ENCODE peak calls at places on chromosomes 3 and 15, in ten cellular contexts. One of them, this sample, is unnamed.

GRCh38 chr15:38192496-38192895 is 60.1 kb upstream of the SPRED1 start:
- DNase-seq in astrocyte of the spinal cord: no peak
- DNase-seq in left ventricle myocardium inferior: no peak
- DNase-seq in A549: no peak
- DNase-seq in tibial artery: no peak
- DNase-seq in esophagus squamous epithelium: no peak
- DNase-seq in lower lobe of right lung: no peak
- DNase-seq in stomach: no peak
- DNase-seq in OCI-LY7: peak
- DNase-seq in right atrium auricular region: no peak
- DNase-seq in this sample: no peak

GRCh38 chr15:92226020-92226612 is 167.6 kb upstream of the ST8SIA2 start:
- DNase-seq in right atrium auricular region: no peak
- DNase-seq in OCI-LY7: peak
- DNase-seq in esophagus squamous epithelium: no peak
- DNase-seq in lower lobe of right lung: no peak
- DNase-seq in A549: peak
- DNase-seq in left ventricle myocardium inferior: no peak
- DNase-seq in tibial artery: no peak
- DNase-seq in astrocyte of the spinal cord: no peak
- DNase-seq in stomach: no peak
- DNase-seq in this sample: peak

GRCh38 chr3:152968388-152969024 is 133.6 kb downstream of the P2RY1 start:
- DNase-seq in tibial artery: no peak
- DNase-seq in right atrium auricular region: no peak
- DNase-seq in A549: peak
- DNase-seq in lower lobe of right lung: no peak
- DNase-seq in esophagus squamous epithelium: no peak
- DNase-seq in left ventricle myocardium inferior: no peak
- DNase-seq in stomach: no peak
- DNase-seq in astrocyte of the spinal cord: peak
- DNase-seq in OCI-LY7: no peak
- DNase-seq in this sample: peak

GRCh38 chr15:62726461-62726860 is 316.1 kb upstream of the TPM1 start:
- DNase-seq in OCI-LY7: no peak
- DNase-seq in astrocyte of the spinal cord: no peak
- DNase-seq in left ventricle myocardium inferior: no peak
- DNase-seq in tibial artery: no peak
- DNase-seq in A549: no peak
- DNase-seq in right atrium auricular region: no peak
- DNase-seq in stomach: no peak
- DNase-seq in lower lobe of right lung: no peak
- DNase-seq in esophagus squamous epithelium: no peak
- DNase-seq in this sample: no peak

GRCh38 chr3:13844911-13845310 is 35.0 kb downstream of the WNT7A start:
- DNase-seq in stomach: no peak
- DNase-seq in A549: no peak
- DNase-seq in tibial artery: no peak
- DNase-seq in OCI-LY7: no peak
- DNase-seq in lower lobe of right lung: no peak
- DNase-seq in left ventricle myocardium inferior: no peak
- DNase-seq in right atrium auricular region: no peak
- DNase-seq in esophagus squamous epithelium: no peak
- DNase-seq in astrocyte of the spinal cord: no peak
- DNase-seq in this sample: no peak

GRCh38 chr3:8996681-8997121 is 33.4 kb upstream of the RAD18 start:
- DNase-seq in A549: no peak
- DNase-seq in tibial artery: peak
- DNase-seq in lower lobe of right lung: no peak
- DNase-seq in stomach: peak
- DNase-seq in left ventricle myocardium inferior: peak
- DNase-seq in esophagus squamous epithelium: no peak
- DNase-seq in right atrium auricular region: peak
- DNase-seq in astrocyte of the spinal cord: peak
- DNase-seq in OCI-LY7: no peak
- DNase-seq in this sample: peak

GRCh38 chr15:100889359-100890058 is 9.9 kb downstream of the ALDH1A3 start:
- DNase-seq in left ventricle myocardium inferior: peak
- DNase-seq in right atrium auricular region: peak
- DNase-seq in lower lobe of right lung: no peak
- DNase-seq in astrocyte of the spinal cord: peak
- DNase-seq in tibial artery: peak
- DNase-seq in A549: no peak
- DNase-seq in OCI-LY7: no peak
- DNase-seq in esophagus squamous epithelium: no peak
- DNase-seq in stomach: no peak
- DNase-seq in this sample: peak

GRCh38 chr15:68315495-68316007 is 38.0 kb downstream of the FEM1B start:
- DNase-seq in astrocyte of the spinal cord: peak
- DNase-seq in A549: no peak
- DNase-seq in esophagus squamous epithelium: no peak
- DNase-seq in tibial artery: peak
- DNase-seq in lower lobe of right lung: no peak
- DNase-seq in OCI-LY7: no peak
- DNase-seq in left ventricle myocardium inferior: no peak
- DNase-seq in right atrium auricular region: no peak
- DNase-seq in stomach: peak
- DNase-seq in this sample: no peak

GRCh38 chr3:194805546-194805945 is 119.9 kb downstream of the FAM43A start:
- DNase-seq in stomach: no peak
- DNase-seq in left ventricle myocardium inferior: no peak
- DNase-seq in right atrium auricular region: no peak
- DNase-seq in lower lobe of right lung: no peak
- DNase-seq in esophagus squamous epithelium: no peak
- DNase-seq in astrocyte of the spinal cord: no peak
- DNase-seq in OCI-LY7: no peak
- DNase-seq in A549: no peak
- DNase-seq in tibial artery: no peak
- DNase-seq in this sample: no peak

GRCh38 chr3:24196526-24196925 is 251.4 kb downstream of the NR1D2 start:
- DNase-seq in esophagus squamous epithelium: no peak
- DNase-seq in lower lobe of right lung: no peak
- DNase-seq in tibial artery: no peak
- DNase-seq in OCI-LY7: no peak
- DNase-seq in A549: no peak
- DNase-seq in astrocyte of the spinal cord: peak
- DNase-seq in right atrium auricular region: no peak
- DNase-seq in left ventricle myocardium inferior: no peak
- DNase-seq in stomach: no peak
- DNase-seq in this sample: peak

GRCh38 chr15:48250640-48251076 is 44.6 kb downstream of the SLC12A1 start:
- DNase-seq in astrocyte of the spinal cord: peak
- DNase-seq in right atrium auricular region: no peak
- DNase-seq in stomach: no peak
- DNase-seq in esophagus squamous epithelium: no peak
- DNase-seq in OCI-LY7: peak
- DNase-seq in lower lobe of right lung: no peak
- DNase-seq in tibial artery: peak
- DNase-seq in left ventricle myocardium inferior: no peak
- DNase-seq in A549: peak
- DNase-seq in this sample: peak

GRCh38 chr3:141050576-141050912 is 603 bp upstream of the SPSB4 start:
- DNase-seq in astrocyte of the spinal cord: no peak
- DNase-seq in A549: peak
- DNase-seq in esophagus squamous epithelium: no peak
- DNase-seq in left ventricle myocardium inferior: no peak
- DNase-seq in stomach: no peak
- DNase-seq in lower lobe of right lung: no peak
- DNase-seq in right atrium auricular region: no peak
- DNase-seq in OCI-LY7: no peak
- DNase-seq in tibial artery: no peak
- DNase-seq in this sample: no peak

GRCh38 chr3:141859651-141860050 is 16.8 kb upstream of the ATP1B3 start:
- DNase-seq in left ventricle myocardium inferior: no peak
- DNase-seq in astrocyte of the spinal cord: no peak
- DNase-seq in tibial artery: no peak
- DNase-seq in stomach: no peak
- DNase-seq in OCI-LY7: no peak
- DNase-seq in esophagus squamous epithelium: no peak
- DNase-seq in lower lobe of right lung: no peak
- DNase-seq in A549: no peak
- DNase-seq in right atrium auricular region: no peak
- DNase-seq in this sample: no peak

GRCh38 chr3:113287111-113287817 is 75.9 kb downstream of the BOC start:
- DNase-seq in right atrium auricular region: no peak
- DNase-seq in stomach: no peak
- DNase-seq in astrocyte of the spinal cord: peak
- DNase-seq in A549: peak
- DNase-seq in esophagus squamous epithelium: no peak
- DNase-seq in lower lobe of right lung: no peak
- DNase-seq in left ventricle myocardium inferior: no peak
- DNase-seq in OCI-LY7: no peak
- DNase-seq in tibial artery: no peak
- DNase-seq in this sample: peak

GRCh38 chr3:168925568-168925967 is 737.9 kb downstream of the MECOM start:
- DNase-seq in left ventricle myocardium inferior: no peak
- DNase-seq in stomach: no peak
- DNase-seq in esophagus squamous epithelium: no peak
- DNase-seq in tibial artery: no peak
- DNase-seq in astrocyte of the spinal cord: no peak
- DNase-seq in right atrium auricular region: no peak
- DNase-seq in A549: no peak
- DNase-seq in OCI-LY7: no peak
- DNase-seq in lower lobe of right lung: no peak
- DNase-seq in this sample: no peak

GRCh38 chr15:55990071-55990470 is 3.3 kb downstream of the NEDD4 start:
- DNase-seq in right atrium auricular region: no peak
- DNase-seq in A549: no peak
- DNase-seq in OCI-LY7: no peak
- DNase-seq in tibial artery: no peak
- DNase-seq in astrocyte of the spinal cord: no peak
- DNase-seq in lower lobe of right lung: no peak
- DNase-seq in stomach: no peak
- DNase-seq in esophagus squamous epithelium: no peak
- DNase-seq in left ventricle myocardium inferior: no peak
- DNase-seq in this sample: no peak

DNA sequence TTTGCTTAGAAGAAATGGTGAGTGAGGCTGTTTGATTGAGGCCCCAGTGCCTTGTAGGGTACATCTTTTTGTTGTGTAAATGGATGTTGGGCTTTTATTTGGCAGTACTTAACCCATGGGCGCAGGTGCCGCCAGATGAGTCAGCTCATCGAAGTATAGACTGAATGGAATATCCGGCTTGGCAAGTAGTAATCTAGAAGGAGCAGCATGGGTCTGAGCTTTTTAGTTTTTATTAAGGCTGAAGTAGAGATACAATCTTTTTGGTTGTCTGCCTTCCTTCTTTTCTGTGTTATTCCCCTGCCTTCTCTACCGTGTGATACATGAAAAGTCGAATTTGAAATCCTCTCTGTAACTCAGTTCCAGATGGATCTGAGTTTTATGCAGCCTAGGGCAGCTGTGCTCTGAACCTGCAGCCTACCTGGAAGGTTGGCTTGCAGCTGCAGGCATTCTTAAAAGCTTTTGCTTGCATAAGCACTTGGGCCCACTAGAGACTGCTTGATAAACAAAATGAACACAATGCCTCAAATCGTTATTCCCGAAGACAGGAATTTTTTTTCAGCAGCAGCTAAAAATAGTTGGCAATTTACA is 177.6 kb upstream of the CGNL1 start:
- DNase-seq in right atrium auricular region: no peak
- DNase-seq in stomach: no peak
- DNase-seq in OCI-LY7: no peak
- DNase-seq in left ventricle myocardium inferior: no peak
- DNase-seq in lower lobe of right lung: no peak
- DNase-seq in A549: no peak
- DNase-seq in tibial artery: no peak
- DNase-seq in esophagus squamous epithelium: no peak
- DNase-seq in astrocyte of the spinal cord: peak
- DNase-seq in this sample: no peak
- TF ChIP-seq CTCF in right atrium auricular region: no peak
- TF ChIP-seq CTCF in stomach: no peak
- TF ChIP-seq CTCF in OCI-LY7: no peak
- TF ChIP-seq CTCF in left ventricle myocardium inferior: no peak
- TF ChIP-seq CTCF in lower lobe of right lung: no peak
- TF ChIP-seq CTCF in A549: no peak
- TF ChIP-seq CTCF in tibial artery: no peak
- TF ChIP-seq CTCF in esophagus squamous epithelium: no peak
- TF ChIP-seq CTCF in astrocyte of the spinal cord: no peak
- TF ChIP-seq CTCF in this sample: no peak

DNA sequence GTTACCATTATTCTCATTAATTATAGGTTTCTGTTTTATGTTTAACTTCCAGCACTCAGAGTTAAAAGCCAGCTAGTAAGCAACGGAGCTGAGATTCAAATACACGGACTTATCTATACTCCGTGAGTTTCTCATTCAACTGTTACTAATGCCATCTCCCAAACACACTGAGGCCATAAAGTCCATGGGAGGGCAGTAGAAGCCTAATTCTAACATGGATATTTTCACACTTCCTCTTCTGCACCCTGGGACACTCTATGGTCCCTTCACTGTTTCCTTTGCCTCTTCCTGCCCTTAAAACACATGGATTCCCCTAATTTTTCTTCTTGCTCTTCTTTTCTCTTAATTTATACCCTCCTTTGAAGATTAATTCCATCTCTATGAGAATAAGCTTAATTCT is 245.0 kb downstream of the KLF13 start:
- DNase-seq in lower lobe of right lung: no peak
- DNase-seq in esophagus squamous epithelium: no peak
- DNase-seq in astrocyte of the spinal cord: no peak
- DNase-seq in A549: peak
- DNase-seq in left ventricle myocardium inferior: no peak
- DNase-seq in right atrium auricular region: peak
- DNase-seq in stomach: no peak
- DNase-seq in tibial artery: no peak
- DNase-seq in OCI-LY7: no peak
- DNase-seq in this sample: no peak
- TF ChIP-seq CTCF in lower lobe of right lung: no peak
- TF ChIP-seq CTCF in esophagus squamous epithelium: no peak
- TF ChIP-seq CTCF in astrocyte of the spinal cord: no peak
- TF ChIP-seq CTCF in A549: peak
- TF ChIP-seq CTCF in left ventricle myocardium inferior: peak
- TF ChIP-seq CTCF in right atrium auricular region: no peak
- TF ChIP-seq CTCF in stomach: no peak
- TF ChIP-seq CTCF in tibial artery: no peak
- TF ChIP-seq CTCF in OCI-LY7: peak
- TF ChIP-seq CTCF in this sample: no peak

GRCh38 chr15:60006203-60006782 is 2.2 kb downstream of the FOXB1 start:
- DNase-seq in astrocyte of the spinal cord: no peak
- DNase-seq in right atrium auricular region: no peak
- DNase-seq in left ventricle myocardium inferior: no peak
- DNase-seq in OCI-LY7: no peak
- DNase-seq in lower lobe of right lung: peak
- DNase-seq in stomach: no peak
- DNase-seq in esophagus squamous epithelium: no peak
- DNase-seq in tibial artery: peak
- DNase-seq in A549: no peak
- DNase-seq in this sample: no peak
- TF ChIP-seq CTCF in astrocyte of the spinal cord: no peak
- TF ChIP-seq CTCF in right atrium auricular region: no peak
- TF ChIP-seq CTCF in left ventricle myocardium inferior: no peak
- TF ChIP-seq CTCF in OCI-LY7: no peak
- TF ChIP-seq CTCF in lower lobe of right lung: no peak
- TF ChIP-seq CTCF in stomach: no peak
- TF ChIP-seq CTCF in esophagus squamous epithelium: no peak
- TF ChIP-seq CTCF in tibial artery: no peak
- TF ChIP-seq CTCF in A549: no peak
- TF ChIP-seq CTCF in this sample: no peak

DNA sequence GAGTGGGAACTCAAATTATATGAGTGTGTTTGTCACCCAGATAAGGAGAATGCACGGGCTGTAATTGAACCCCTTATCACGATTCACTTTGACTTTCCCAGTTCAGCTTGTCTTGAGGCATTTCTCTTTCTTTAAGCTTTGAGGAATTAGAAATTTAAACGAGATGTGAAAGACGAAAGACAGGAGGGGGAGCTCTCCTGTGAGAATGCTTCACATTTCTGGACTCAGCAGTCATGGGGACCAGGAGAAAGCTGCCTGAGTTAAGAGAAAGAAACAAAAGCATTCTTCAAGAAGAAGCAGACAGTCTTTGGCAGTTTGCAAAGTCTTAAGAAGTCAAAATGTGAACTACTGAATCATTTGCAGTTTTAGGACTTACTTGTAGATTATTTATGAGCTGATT is 205.6 kb downstream of the NECTIN3 start:
- DNase-seq in A549: peak
- DNase-seq in stomach: no peak
- DNase-seq in lower lobe of right lung: no peak
- DNase-seq in right atrium auricular region: no peak
- DNase-seq in esophagus squamous epithelium: no peak
- DNase-seq in tibial artery: no peak
- DNase-seq in left ventricle myocardium inferior: no peak
- DNase-seq in OCI-LY7: no peak
- DNase-seq in astrocyte of the spinal cord: peak
- DNase-seq in this sample: peak
- TF ChIP-seq CTCF in A549: no peak
- TF ChIP-seq CTCF in stomach: no peak
- TF ChIP-seq CTCF in lower lobe of right lung: no peak
- TF ChIP-seq CTCF in right atrium auricular region: no peak
- TF ChIP-seq CTCF in esophagus squamous epithelium: no peak
- TF ChIP-seq CTCF in tibial artery: no peak
- TF ChIP-seq CTCF in left ventricle myocardium inferior: no peak
- TF ChIP-seq CTCF in OCI-LY7: peak
- TF ChIP-seq CTCF in astrocyte of the spinal cord: peak
- TF ChIP-seq CTCF in this sample: peak

This sample was measured in fibroblast of mammary gland.